ENCODE peak calls at places on chromosome 16, in seven cellular contexts. L, C, M, K, D, B and V are unnamed samples.
A peak's percentile ranks its signal among the peaks of the same experiment; 100 is the strongest.

GRCh38 chr16:90008708-90009145 is 10.5 kb downstream of the DBNDD1 start:
- DNase-seq in L (no peak), C (peak; percentile 51), M (no peak), K (no peak), D (no peak), B (no peak), V (no peak)

GRCh38 chr16:53848277-53848942 is 144.5 kb downstream of the FTO start:
- DNase-seq in L (no peak), C (no peak), M (no peak), K (no peak), D (no peak), B (no peak), V (no peak)

GRCh38 chr16:23836404-23837291 is 865 bp downstream of the PRKCB start:
- DNase-seq in L (no peak), C (peak; percentile 54), M (no peak), K (no peak), D (no peak), B (no peak), V (no peak)

GRCh38 chr16:22098538-22099255 is 6.4 kb downstream of the VWA3A start:
- DNase-seq in L (peak; percentile 47), C (no peak), M (peak; percentile 40), K (peak; percentile 36), D (peak; percentile 68), B (no peak), V (peak; percentile 75)

GRCh38 chr16:88785106-88785924 is at the start of gene PIEZO1:
- DNase-seq in L (peak; percentile 9), C (peak; percentile 78), M (peak; percentile 29), K (no peak), D (peak; percentile 92), B (no peak), V (peak; percentile 74)

GRCh38 chr16:57041182-57042156 is 50.9 kb upstream of the CPNE2 start:
- DNase-seq in L (no peak), C (peak; percentile 82), M (no peak), K (no peak), D (no peak), B (no peak), V (no peak)

GRCh38 chr16:86874141-86874540 is 295.8 kb downstream of the FOXL1 start:
- DNase-seq in L (no peak), C (no peak), M (no peak), K (no peak), D (peak; percentile 63), B (no peak), V (peak; percentile 18)

GRCh38 chr16:13331918-13332317 is 430.5 kb downstream of the SHISA9 start:
- DNase-seq in L (no peak), C (no peak), M (no peak), K (no peak), D (no peak), B (no peak), V (no peak)

GRCh38 chr16:18979936-18980335 is 3.8 kb upstream of the TMC7 start:
- DNase-seq in L (no peak), C (no peak), M (no peak), K (no peak), D (no peak), B (no peak), V (no peak)

GRCh38 chr16:74896389-74897370 is 88.2 kb downstream of the WDR59 start:
- DNase-seq in L (peak; percentile 25), C (no peak), M (peak; percentile 55), K (no peak), D (no peak), B (peak; percentile 25), V (peak; percentile 76)

GRCh38 chr16:68289621-68290329 is 21.0 kb downstream of the SLC7A6OS start:
- DNase-seq in L (no peak), C (no peak), M (no peak), K (no peak), D (no peak), B (no peak), V (no peak)

GRCh38 chr16:12433691-12434390 is 369.8 kb downstream of the CPPED1 start:
- DNase-seq in L (no peak), C (no peak), M (no peak), K (no peak), D (no peak), B (no peak), V (no peak)

GRCh38 chr16:53045554-53046250 is 7.0 kb downstream of the CHD9NB start:
- DNase-seq in L (peak; percentile 47), C (no peak), M (no peak), K (no peak), D (no peak), B (no peak), V (no peak)

GRCh38 chr16:50709061-50709695 is 15.8 kb downstream of the NOD2 start:
- DNase-seq in L (no peak), C (no peak), M (no peak), K (no peak), D (no peak), B (no peak), V (no peak)

GRCh38 chr16:57029161-57030160 is 40.1 kb downstream of the NLRC5 start:
- DNase-seq in L (no peak), C (no peak), M (peak; percentile 16), K (no peak), D (no peak), B (peak; percentile 67), V (peak; percentile 70)

GRCh38 chr16:86421995-86422394 is 88.3 kb upstream of the FOXF1 start:
- DNase-seq in L (no peak), C (no peak), M (no peak), K (no peak), D (no peak), B (no peak), V (no peak)

GRCh38 chr16:31477220-31478216 is 5.4 kb upstream of the SLC5A2 start:
- DNase-seq in L (no peak), C (peak; percentile 29), M (no peak), K (no peak), D (peak; percentile 93), B (no peak), V (no peak)

GRCh38 chr16:3594316-3595109 is 16.9 kb downstream of the SLX4 start:
- DNase-seq in L (no peak), C (no peak), M (no peak), K (no peak), D (no peak), B (no peak), V (no peak)

GRCh38 chr16:75653926-75654325 is 6.4 kb downstream of the TERF2IP start:
- DNase-seq in L (no peak), C (no peak), M (no peak), K (no peak), D (no peak), B (no peak), V (no peak)

GRCh38 chr16:71426069-71426879 is 15.6 kb downstream of the TLE7 start:
- DNase-seq in L (peak; percentile 80), C (no peak), M (peak; percentile 43), K (peak; percentile 90), D (peak; percentile 88), B (peak; percentile 51), V (peak; percentile 60)

GRCh38 chr16:11613381-11614303 is 26.9 kb upstream of the LITAF start:
- DNase-seq in L (no peak), C (no peak), M (peak; percentile 79), K (no peak), D (no peak), B (no peak), V (peak; percentile 90)

GRCh38 chr16:1784977-1785845 is 2.5 kb downstream of the NUBP2 start:
- DNase-seq in L (no peak), C (no peak), M (no peak), K (no peak), D (no peak), B (no peak), V (no peak)

GRCh38 chr16:78376452-78376851 is 277.0 kb downstream of the WWOX start:
- DNase-seq in L (no peak), C (no peak), M (no peak), K (no peak), D (no peak), B (no peak), V (no peak)

GRCh38 chr16:64012166-64012565 is 1109.7 kb downstream of the CDH11 start:
- DNase-seq in L (no peak), C (no peak), M (no peak), K (no peak), D (no peak), B (no peak), V (no peak)

GRCh38 chr16:11793840-11794239 is 3.2 kb downstream of the ZC3H7A start:
- DNase-seq in L (peak; percentile 1), C (no peak), M (no peak), K (no peak), D (no peak), B (no peak), V (no peak)

GRCh38 chr16:90077240-90077756 is at the start of gene PRDM7:
- DNase-seq in L (peak; percentile 93), C (peak; percentile 91), M (peak; percentile 79), K (peak; percentile 45), D (peak; percentile 99), B (peak; percentile 79), V (peak; percentile 99)